ENCODE peak calls at places on chromosome 22, in five cellular contexts. Q is putamen; E is activated CD4-positive, alpha-beta T cell treated with anti-CD3 and anti-CD28 coated beads for 48 hours; U is stimulated activated CD4-positive, alpha-beta T cell treated with anti-CD3 and anti-CD28 coated beads, Interleukin-2, amount 100 ng/mL, for 48 hours; O is KBM-7. F is an unnamed sample.

GRCh38 chr22:40346178-40347064 is at the start of gene ADSL:
- DNase-seq in Q (peak), E (peak), U (peak), O (peak), F (peak)

GRCh38 chr22:17266261-17266971 is 47.2 kb upstream of the ADA2 start:
- DNase-seq in Q (peak), E (peak), U (no peak), O (peak), F (peak)

GRCh38 chr22:48517039-48518030 is 1310.3 kb downstream of the BRD1 start:
- DNase-seq in Q (peak), E (no peak), U (no peak), O (no peak), F (no peak)

GRCh38 chr22:22593964-22594656 is 35.0 kb upstream of the PRAME start:
- DNase-seq in Q (no peak), E (peak), U (peak), O (peak), F (peak)

GRCh38 chr22:17738386-17739128 is 35.7 kb downstream of the BID start:
- DNase-seq in Q (no peak), E (no peak), U (no peak), O (no peak), F (no peak)

GRCh38 chr22:31091106-31091975 is 10.2 kb downstream of the SMTN start:
- DNase-seq in Q (no peak), E (no peak), U (no peak), O (no peak), F (no peak)

GRCh38 chr22:23574877-23575276 is 5.2 kb downstream of the IGLL1 start:
- DNase-seq in Q (no peak), E (no peak), U (no peak), O (no peak), F (no peak)

GRCh38 chr22:43088616-43088978 is 594 bp downstream of the TTLL1 start:
- DNase-seq in Q (no peak), E (peak), U (no peak), O (no peak), F (no peak)

GRCh38 chr22:47042116-47042825 is 279.8 kb downstream of the TBC1D22A start:
- DNase-seq in Q (no peak), E (no peak), U (no peak), O (no peak), F (no peak)

GRCh38 chr22:43392385-43392989 is 19.3 kb upstream of the MPPED1 start:
- DNase-seq in Q (no peak), E (no peak), U (no peak), O (no peak), F (no peak)

GRCh38 chr22:35973388-35973787 is 55.2 kb downstream of the RBFOX2 start:
- DNase-seq in Q (no peak), E (no peak), U (no peak), O (no peak), F (no peak)

GRCh38 chr22:37923927-37924326 is 17.8 kb downstream of the MICALL1 start:
- DNase-seq in Q (no peak), E (no peak), U (no peak), O (no peak), F (no peak)

GRCh38 chr22:46796566-46797195 is 34.2 kb downstream of the TBC1D22A start:
- DNase-seq in Q (no peak), E (no peak), U (no peak), O (no peak), F (no peak)

GRCh38 chr22:28034760-28035401 is 115.8 kb upstream of the PITPNB start:
- DNase-seq in Q (peak), E (peak), U (no peak), O (peak), F (peak)

GRCh38 chr22:23184764-23185113 is 4.4 kb downstream of the BCR start:
- DNase-seq in Q (no peak), E (no peak), U (no peak), O (peak), F (peak)

GRCh38 chr22:41596776-41597634 is 7.4 kb upstream of the PMM1 start:
- DNase-seq in Q (no peak), E (peak), U (peak), O (peak), F (peak)

GRCh38 chr22:21009638-21010425 is 5.1 kb upstream of the P2RX6 start:
- DNase-seq in Q (no peak), E (peak), U (no peak), O (peak), F (no peak)

GRCh38 chr22:32839776-32840571 is 38.5 kb downstream of the TIMP3 start:
- DNase-seq in Q (peak), E (no peak), U (no peak), O (no peak), F (no peak)

GRCh38 chr22:45251828-45252227 is 11.1 kb upstream of the KIAA0930 start:
- DNase-seq in Q (no peak), E (no peak), U (no peak), O (no peak), F (no peak)

GRCh38 chr22:18997925-18998315 is 61.8 kb upstream of the PRODH start:
- DNase-seq in Q (peak), E (no peak), U (no peak), O (no peak), F (no peak)

GRCh38 chr22:31898911-31899310 is 45.4 kb upstream of the YWHAH start:
- DNase-seq in Q (peak), E (no peak), U (no peak), O (no peak), F (no peak)

GRCh38 chr22:11066458-11067285 is 4461.3 kb upstream of the OR11H1 start:
- DNase-seq in Q (no peak), E (no peak), U (no peak), O (no peak), F (no peak)

GRCh38 chr22:19843107-19843856 is 11.4 kb downstream of the GNB1L start:
- DNase-seq in Q (no peak), E (no peak), U (no peak), O (no peak), F (peak)

GRCh38 chr22:24768537-24769374 is 5.8 kb downstream of the PIWIL3 start:
- DNase-seq in Q (peak), E (peak), U (peak), O (peak), F (no peak)

F was measured in NCI-H1105.